ENCODE peak calls at places on chromosomes 13 and 19, in ten cellular contexts. W, Q, D, U, N, L, I, E, A and K are unnamed samples.

GRCh38 chr19:17725422-17726078 is 6.3 kb downstream of the MAP1S start:
- DNase-seq in A (no peak), L (no peak), E (no peak), N (no peak), W (no peak), U (no peak), Q (no peak), I (peak; percentile 13), D (no peak), K (no peak)

GRCh38 chr13:85930108-85930507 is 130.9 kb upstream of the SLITRK6 start:
- DNase-seq in I (no peak), U (no peak), L (no peak), A (no peak), D (no peak), Q (no peak), W (no peak), N (no peak), E (no peak), K (no peak)

GRCh38 chr13:98478134-98479129 is 98.5 kb downstream of the STK24 start:
- DNase-seq in N (no peak), D (no peak), E (peak; percentile 52), A (peak; percentile 88), U (no peak), L (peak; percentile 86), Q (no peak), W (no peak), I (no peak), K (no peak)

GRCh38 chr13:25859528-25859927 is 192.3 kb downstream of the SHISA2 start:
- DNase-seq in A (no peak), W (no peak), D (no peak), U (no peak), L (no peak), Q (no peak), N (no peak), E (no peak), I (no peak), K (no peak)

GRCh38 chr13:110483386-110483785 is 78.1 kb downstream of the RAB20 start:
- DNase-seq in U (no peak), I (no peak), Q (no peak), E (no peak), L (no peak), A (no peak), W (no peak), D (no peak), N (no peak), K (no peak)

GRCh38 chr19:1942078-1942933 is 1.3 kb downstream of the CSNK1G2 start:
- DNase-seq in U (peak; percentile 81), I (peak; percentile 81), E (peak; percentile 79), Q (peak; percentile 71), W (peak; percentile 14), N (no peak), L (no peak), A (peak; percentile 93), D (no peak), K (peak; percentile 43)

GRCh38 chr13:96542986-96543385 is 451.3 kb downstream of the OXGR1 start:
- DNase-seq in I (no peak), W (no peak), E (no peak), L (no peak), Q (no peak), D (no peak), U (no peak), A (no peak), N (no peak), K (no peak)

GRCh38 chr19:39308531-39309304 is 11.9 kb downstream of the LRFN1 start:
- DNase-seq in Q (peak; percentile 39), A (peak; percentile 85), N (no peak), L (no peak), D (no peak), U (no peak), I (no peak), E (no peak), W (no peak), K (no peak)

GRCh38 chr13:73598021-73598712 is 536.0 kb downstream of the KLF12 start:
- DNase-seq in E (no peak), Q (no peak), U (no peak), W (no peak), I (no peak), A (no peak), N (no peak), D (no peak), L (no peak), K (no peak)

GRCh38 chr13:26721251-26721939 is 39.2 kb downstream of the GPR12 start:
- DNase-seq in I (no peak), Q (peak; percentile 17), D (no peak), W (peak; percentile 63), L (no peak), U (no peak), A (no peak), E (no peak), N (no peak), K (no peak)

GRCh38 chr13:103883698-103884097 is 817.5 kb upstream of the SLC10A2 start:
- DNase-seq in D (no peak), I (peak; percentile 1), A (peak; percentile 1), Q (no peak), L (no peak), W (no peak), E (peak; percentile 6), N (no peak), U (no peak), K (no peak)

GRCh38 chr13:38566526-38566925 is 120.4 kb upstream of the FREM2 start:
- DNase-seq in A (no peak), N (no peak), U (no peak), W (peak; percentile 66), E (no peak), L (no peak), I (no peak), D (no peak), Q (no peak), K (peak; percentile 88)

GRCh38 chr13:29892149-29892548 is 41.7 kb upstream of the UBL3 start:
- DNase-seq in Q (no peak), D (no peak), U (no peak), I (no peak), E (no peak), W (peak; percentile 70), N (peak; percentile 60), A (no peak), L (no peak), K (peak; percentile 88)

GRCh38 chr19:55503447-55504251 is 15.4 kb downstream of the SSC5D start:
- DNase-seq in N (peak; percentile 90), I (peak; percentile 99), E (peak; percentile 92), Q (peak; percentile 88), U (peak; percentile 96), L (no peak), A (peak; percentile 94), W (peak; percentile 77), D (peak; percentile 53), K (peak; percentile 86)

GRCh38 chr19:46373573-46374359 is 26.9 kb downstream of the PPP5C start:
- DNase-seq in D (peak; percentile 86), N (no peak), E (peak; percentile 74), Q (peak; percentile 80), U (no peak), L (peak; percentile 90), A (peak; percentile 95), W (peak; percentile 92), I (peak; percentile 56), K (peak; percentile 99)

GRCh38 chr13:59119475-59119874 is 1044.3 kb downstream of the DIAPH3 start:
- DNase-seq in E (no peak), L (no peak), D (no peak), W (no peak), I (no peak), A (no peak), N (no peak), U (no peak), Q (no peak), K (no peak)

GRCh38 chr13:39073983-39074382 is 35.7 kb downstream of the NHLRC3 start:
- DNase-seq in U (no peak), W (no peak), A (peak; percentile 18), L (no peak), I (no peak), D (no peak), N (no peak), Q (no peak), E (no peak), K (no peak)

GRCh38 chr19:2372076-2372612 is 12.1 kb downstream of the TMPRSS9 start:
- DNase-seq in N (no peak), L (no peak), A (no peak), U (no peak), W (no peak), E (no peak), Q (no peak), I (no peak), D (no peak), K (no peak)

GRCh38 chr19:46922465-46922864 is 61.7 kb downstream of the ARHGAP35 start:
- DNase-seq in N (no peak), I (no peak), U (no peak), L (no peak), E (no peak), Q (no peak), D (no peak), W (no peak), A (no peak), K (no peak)

GRCh38 chr19:32339988-32340874 is 5.2 kb upstream of the ZNF507 start:
- DNase-seq in N (peak; percentile 21), Q (peak; percentile 64), D (peak; percentile 7), U (no peak), L (no peak), A (peak; percentile 68), W (no peak), I (peak; percentile 62), E (peak; percentile 54), K (no peak)

GRCh38 chr19:35717665-35718344 is at the start of gene KMT2B:
- DNase-seq in Q (no peak), U (peak; percentile 93), A (no peak), D (peak; percentile 94), W (peak; percentile 89), L (peak; percentile 77), E (no peak), I (peak; percentile 99), N (no peak), K (peak; percentile 95)

GRCh38 chr13:81821259-81821658 is 1480.3 kb upstream of the SPRY2 start:
- DNase-seq in D (no peak), Q (no peak), W (no peak), U (no peak), N (no peak), A (no peak), I (no peak), L (no peak), E (no peak), K (no peak)